ENCODE peak calls at places on chromosome 13, in four cellular contexts. Y, E, M and Z are unnamed samples.
A peak's percentile ranks its signal among the peaks of the same experiment; 100 is the strongest.

GRCh38 chr13:97125810-97126738 is 96.1 kb upstream of the MBNL2 start:
- DNase-seq in Y (no peak), M (peak; percentile 39), E (no peak), Z (no peak)

GRCh38 chr13:110536006-110536693 is 25.4 kb downstream of the RAB20 start:
- DNase-seq in Y (no peak), M (peak; percentile 53), E (no peak), Z (peak; percentile 37)

GRCh38 chr13:98490195-98490771 is 86.6 kb downstream of the STK24 start:
- DNase-seq in M (no peak), E (no peak), Y (no peak), Z (no peak)

GRCh38 chr13:49246850-49247721 is 639 bp upstream of the CDADC1 start:
- DNase-seq in Y (no peak), E (no peak), M (no peak), Z (no peak)

GRCh38 chr13:24627864-24628418 is 52.3 kb upstream of the ATP12A start:
- DNase-seq in Y (no peak), E (no peak), M (no peak), Z (no peak)

GRCh38 chr13:113920606-113921306 is 53.1 kb downstream of the C13orf46 start:
- DNase-seq in Y (no peak), M (no peak), E (no peak), Z (no peak)

GRCh38 chr13:20258208-20258962 is 26.3 kb upstream of the GJB6 start:
- DNase-seq in Y (no peak), E (no peak), M (no peak), Z (no peak)

GRCh38 chr13:40206241-40207109 is 460.0 kb downstream of the FOXO1 start:
- DNase-seq in Y (no peak), M (no peak), E (no peak), Z (no peak)

GRCh38 chr13:44212633-44213387 is 160.8 kb upstream of the SERP2 start:
- DNase-seq in M (no peak), Y (no peak), E (no peak), Z (no peak)

GRCh38 chr13:47564041-47564440 is 437.0 kb downstream of the SUCLA2 start:
- DNase-seq in E (no peak), M (no peak), Y (no peak), Z (no peak)

GRCh38 chr13:80873589-80873988 is 532.7 kb upstream of the SPRY2 start:
- DNase-seq in M (no peak), E (no peak), Y (no peak), Z (no peak)